ENCODE peak calls at places on chromosomes 4 and X, in four cellular contexts. O is IMR-90, W is mucosa of descending colon, F is A549. Z is an unnamed sample.

GRCh38 chr4:25749150-25749794 is 93.6 kb downstream of the SLC34A2 start:
- DNase-seq in O (no peak), W (no peak), F (no peak), Z (no peak)

GRCh38 chr4:38162240-38162784 is 202.1 kb downstream of the PTTG2 start:
- DNase-seq in O (peak; percentile 94), W (no peak), F (no peak), Z (peak; percentile 94)

GRCh38 chrX:2761246-2761645 is 9.4 kb downstream of the XG start:
- DNase-seq in O (no peak), W (no peak), F (no peak), Z (no peak)

GRCh38 chr4:76457885-76458284 is 22.9 kb downstream of the SHROOM3 start:
- DNase-seq in O (no peak), W (no peak), F (no peak), Z (peak; percentile 28)

GRCh38 chr4:144611850-144612249 is 34.1 kb upstream of the HHIP start:
- DNase-seq in O (peak; percentile 11), W (no peak), F (peak; percentile 6), Z (peak; percentile 55)

GRCh38 chr4:162154862-162155540 is 8.8 kb downstream of the FSTL5 start:
- DNase-seq in O (no peak), W (no peak), F (no peak), Z (no peak)

GRCh38 chr4:108240356-108240755 is 71.6 kb upstream of the LEF1 start:
- DNase-seq in O (peak; percentile 5), W (no peak), F (no peak), Z (peak; percentile 66)

GRCh38 chr4:23122666-23123400 is 430.1 kb downstream of the GBA3 start:
- DNase-seq in O (no peak), W (no peak), F (no peak), Z (no peak)

GRCh38 chrX:148049441-148049840 is 68.3 kb downstream of the FMR1NB start:
- DNase-seq in O (peak; percentile 18), W (no peak), F (peak; percentile 1), Z (peak; percentile 54)

GRCh38 chr4:130849985-130850632 is 1754.2 kb downstream of the C4orf33 start:
- DNase-seq in O (no peak), W (no peak), F (no peak), Z (peak; percentile 52)

GRCh38 chr4:40164459-40164858 is 32.4 kb upstream of the RHOH start:
- DNase-seq in O (no peak), W (no peak), F (no peak), Z (no peak)

GRCh38 chr4:149047368-149047767 is 605.2 kb upstream of the NR3C2 start:
- DNase-seq in O (peak; percentile 47), W (no peak), F (no peak), Z (no peak)

GRCh38 chr4:32142075-32142474 is 1421.9 kb downstream of the PCDH7 start:
- DNase-seq in O (no peak), W (no peak), F (no peak), Z (no peak)

GRCh38 chr4:73589261-73589847 is 30.9 kb downstream of the RASSF6 start:
- DNase-seq in O (peak; percentile 85), W (no peak), F (no peak), Z (peak; percentile 85)

GRCh38 chrX:66731398-66731797 is 92.5 kb upstream of the EDA2R start:
- DNase-seq in O (peak; percentile 33), W (no peak), F (peak; percentile 1), Z (peak; percentile 72)

GRCh38 chrX:129980540-129981206 is 1.8 kb upstream of the BCORL1 start:
- DNase-seq in O (no peak), W (peak; percentile 71), F (no peak), Z (no peak)

GRCh38 chrX:139094671-139095592 is 383.4 kb upstream of the FGF13 start:
- DNase-seq in O (no peak), W (no peak), F (no peak), Z (no peak)

GRCh38 chr4:69782651-69783310 is 22.4 kb upstream of the SULT1B1 start:
- DNase-seq in O (no peak), W (no peak), F (no peak), Z (no peak)

GRCh38 chr4:173040200-173040599 is 128.4 kb upstream of the GALNT7 start:
- DNase-seq in O (peak; percentile 4), W (no peak), F (no peak), Z (peak; percentile 72)

GRCh38 chrX:108224727-108225455 is 133.3 kb downstream of the ATG4A start:
- DNase-seq in O (peak; percentile 31), W (no peak), F (peak; percentile 30), Z (peak; percentile 66)

GRCh38 chrX:76617020-76617419 is 189.5 kb downstream of the MAGEE1 start:
- DNase-seq in O (no peak), W (no peak), F (no peak), Z (no peak)

GRCh38 chr4:158053086-158053485 is 119.7 kb downstream of the GASK1B start:
- DNase-seq in O (no peak), W (no peak), F (no peak), Z (no peak)

GRCh38 chrX:68929332-68930150 is 100.7 kb downstream of the EFNB1 start:
- DNase-seq in O (peak; percentile 85), W (no peak), F (no peak), Z (peak; percentile 78)

DNA sequence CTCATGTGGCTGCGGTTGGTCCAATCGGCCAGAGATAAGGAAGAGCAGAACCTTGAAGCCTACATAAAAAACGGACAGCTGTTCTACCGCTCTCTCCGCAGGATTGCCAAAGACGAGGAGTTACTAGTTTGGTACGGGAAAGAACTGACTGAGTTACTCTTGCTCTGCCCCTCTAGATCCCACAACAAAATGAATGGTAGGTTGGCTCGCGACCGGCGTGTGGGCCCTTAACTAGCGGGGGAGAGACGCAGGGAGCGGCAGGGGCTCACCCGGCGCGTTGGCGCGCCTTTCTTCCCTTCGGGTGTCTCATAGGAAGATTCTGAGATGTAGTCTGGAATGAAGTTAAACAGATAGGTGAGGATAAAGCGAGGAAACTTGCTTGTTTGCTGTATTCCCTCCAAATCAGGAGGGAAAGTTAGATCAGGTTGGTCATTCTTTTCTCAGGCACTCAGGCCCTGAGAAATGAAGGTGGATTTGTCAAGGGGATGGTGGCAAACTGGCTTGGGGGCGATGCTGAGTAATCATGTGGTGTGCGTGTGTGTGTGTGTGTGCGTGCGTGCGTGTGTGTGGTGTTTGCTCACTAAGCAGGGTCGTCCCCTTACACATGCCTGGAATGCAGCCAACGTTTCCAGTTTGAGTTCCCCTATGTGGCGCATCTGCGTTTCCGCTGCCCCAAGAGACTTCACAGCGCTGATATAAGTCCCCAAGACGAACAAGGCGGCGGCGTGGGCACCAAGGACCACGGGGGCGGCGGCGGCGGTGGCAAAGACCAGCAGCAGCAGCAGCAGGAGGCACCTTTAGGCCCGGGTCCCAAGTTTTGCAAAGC is 4.2 kb downstream of the PRDM8 start:
- DNase-seq in O (peak; percentile 89), W (no peak), F (no peak), Z (peak; percentile 49)
- H3K4me3 ChIP-seq in O (peak overlapping the region; percentile 66), W (no peak overlapping the region), F (peak overlapping the region; percentile 48), Z (peak overlapping the region; percentile 60)

GRCh38 chr4:16225139-16225538 is 1.1 kb downstream of the TAPT1 start:
- DNase-seq in O (peak; percentile 41), W (no peak), F (no peak), Z (peak; percentile 58)
- TF ChIP-seq CTCF in O (no peak), W (no peak), F (no peak), Z (no peak)

DNA sequence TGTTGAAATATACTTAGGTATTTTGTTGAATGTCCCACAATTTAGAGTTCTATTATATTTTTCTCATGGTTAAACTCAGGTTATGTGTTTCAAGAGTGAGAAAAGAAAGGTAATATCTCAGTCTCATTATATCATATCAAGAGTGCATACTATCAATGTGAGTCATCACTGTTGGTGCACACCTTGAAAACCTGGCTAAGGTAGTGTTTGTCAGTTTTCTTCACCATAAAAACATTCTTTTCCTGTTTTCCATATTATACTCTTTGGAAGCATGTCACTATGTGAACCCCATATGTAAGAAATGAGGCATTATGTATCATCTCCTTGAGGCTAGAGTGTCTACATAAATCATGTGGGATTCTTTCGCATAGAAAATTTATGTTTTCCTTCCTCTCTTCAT is 307.6 kb upstream of the CTSO start:
- DNase-seq in O (no peak), W (no peak), F (no peak), Z (no peak)
- H3K4me3 ChIP-seq in O (no peak overlapping the region), W (no peak overlapping the region), F (no peak overlapping the region), Z (no peak overlapping the region)

GRCh38 chr4:163356104-163356503 is 12.4 kb downstream of the NPY5R start:
- DNase-seq in O (no peak), W (no peak), F (no peak), Z (no peak)
- TF ChIP-seq CTCF in O (no peak), W (no peak), F (no peak), Z (peak; percentile 16)

GRCh38 chrX:28042260-28042659 is 61.0 kb upstream of the DCAF8L1 start:
- DNase-seq in O (no peak), W (no peak), F (no peak), Z (no peak)
- H3K4me3 ChIP-seq in O (no peak overlapping the region), W (no peak overlapping the region), F (no peak overlapping the region), Z (no peak overlapping the region)

GRCh38 chrX:119075271-119075670 is 2.5 kb downstream of the CT47C1 start:
- DNase-seq in O (no peak), W (no peak), F (no peak), Z (no peak)
- TF ChIP-seq CTCF in O (no peak), W (no peak), F (no peak), Z (no peak)

GRCh38 chrX:9693307-9694001 is 72.2 kb downstream of the GPR143 start:
- DNase-seq in O (no peak), W (no peak), F (no peak), Z (no peak)
- H3K4me3 ChIP-seq in O (no peak overlapping the region), W (no peak overlapping the region), F (no peak overlapping the region), Z (no peak overlapping the region)

GRCh38 chrX:42519666-42520231 is 258.2 kb downstream of the PPP1R2C start:
- DNase-seq in O (peak; percentile 17), W (no peak), F (no peak), Z (peak; percentile 64)
- TF ChIP-seq CTCF in O (no peak), W (no peak), F (no peak), Z (peak; percentile 12)

DNA sequence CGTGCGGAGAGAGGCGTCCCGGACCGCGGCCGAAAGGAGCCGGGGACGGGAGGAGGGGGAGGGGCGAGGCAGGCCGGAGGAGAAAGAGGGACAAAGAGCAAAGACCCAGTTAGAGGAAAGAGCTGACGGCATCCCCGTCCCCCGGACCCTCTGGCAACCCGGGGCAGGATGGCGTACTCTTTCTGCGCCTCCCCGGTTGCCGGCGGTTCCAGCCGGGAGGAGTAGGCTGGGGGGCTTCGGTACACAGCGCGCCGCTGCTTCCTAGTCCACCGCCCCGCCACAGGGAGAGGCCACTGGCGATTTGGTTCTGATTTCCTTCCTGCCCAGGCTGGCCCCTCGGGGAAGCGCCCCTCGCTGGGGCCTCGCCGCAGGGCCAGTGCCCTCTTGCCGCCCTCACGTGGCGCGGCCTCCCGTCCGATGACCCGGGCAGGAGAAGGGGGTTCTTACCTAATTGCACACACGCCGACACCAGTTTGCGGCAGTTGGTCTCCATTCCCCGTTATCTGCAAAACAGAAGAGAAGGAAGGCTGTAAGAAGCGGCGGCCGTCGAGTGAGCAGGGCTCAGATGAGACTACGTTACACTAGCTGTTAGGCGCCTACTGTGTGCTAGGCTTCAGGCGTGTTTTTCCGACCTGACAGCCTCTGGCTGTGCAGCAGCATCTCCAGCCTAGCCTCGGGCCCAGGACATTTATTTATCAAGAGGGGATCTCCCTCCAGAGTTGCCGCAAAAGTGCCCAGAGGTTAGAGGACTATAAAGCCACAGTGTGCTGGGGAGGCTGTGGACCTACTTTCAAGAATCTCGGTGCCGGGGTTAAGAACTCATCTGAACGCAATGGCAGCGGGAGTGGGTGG is 9.9 kb upstream of the PITX2 start:
- DNase-seq in O (no peak), W (no peak), F (no peak), Z (no peak)
- H3K4me3 ChIP-seq in O (no peak overlapping the region), W (no peak overlapping the region), F (peak overlapping the region; percentile 34), Z (no peak overlapping the region)

GRCh38 chr4:7650606-7651400 is 216.1 kb upstream of the PSAPL1 start:
- DNase-seq in O (no peak), W (no peak), F (no peak), Z (peak; percentile 39)
- TF ChIP-seq CTCF in O (no peak), W (no peak), F (no peak), Z (peak; percentile 33)